ENCODE peak calls at places on chromosome 1, in ten cellular contexts. H, T, S, O, P, B, V, Q, R and I are unnamed samples.

GRCh38 chr1:239844833-239845232 is 246.8 kb upstream of the FMN2 start:
- DNase-seq in B (no peak), S (no peak), V (no peak), T (no peak), P (no peak), Q (no peak), H (no peak), O (no peak), R (no peak), I (no peak)

GRCh38 chr1:170927955-170928850 is 7.1 kb upstream of the MROH9 start:
- DNase-seq in O (peak), T (no peak), P (no peak), R (no peak), V (peak), H (no peak), Q (no peak), S (no peak), B (no peak), I (no peak)

GRCh38 chr1:55048453-55049270 is 9.3 kb downstream of the PCSK9 start:
- DNase-seq in B (no peak), T (no peak), R (no peak), Q (no peak), V (peak), O (no peak), S (no peak), H (no peak), P (peak), I (no peak)

GRCh38 chr1:59738591-59739015 is 76.1 kb upstream of the HOOK1 start:
- DNase-seq in Q (no peak), O (peak), P (no peak), S (no peak), T (no peak), V (no peak), B (no peak), R (no peak), H (no peak), I (no peak)

GRCh38 chr1:15923241-15923640 is 52.7 kb downstream of the ZBTB17 start:
- DNase-seq in P (no peak), T (no peak), V (no peak), H (no peak), S (no peak), Q (no peak), O (peak), B (no peak), R (no peak), I (no peak)

GRCh38 chr1:55768345-55768952 is 553.3 kb upstream of the USP24 start:
- DNase-seq in B (no peak), S (no peak), H (no peak), V (no peak), Q (no peak), R (no peak), O (no peak), P (no peak), T (no peak), I (no peak)

GRCh38 chr1:216723274-216723780 is at the start of gene ESRRG:
- DNase-seq in Q (no peak), O (peak), S (no peak), V (peak), H (no peak), T (no peak), R (no peak), P (no peak), B (peak), I (no peak)

GRCh38 chr1:45306319-45306718 is 20.4 kb upstream of the HPDL start:
- DNase-seq in O (peak), H (no peak), Q (no peak), S (no peak), V (no peak), P (no peak), R (no peak), B (no peak), T (no peak), I (no peak)

GRCh38 chr1:24159366-24159765 is 16.4 kb upstream of the IL22RA1 start:
- DNase-seq in B (no peak), V (no peak), R (no peak), P (no peak), T (no peak), O (no peak), Q (no peak), S (no peak), H (no peak), I (no peak)

GRCh38 chr1:228283043-228283371 is 75.2 kb downstream of the OBSCN start:
- DNase-seq in O (no peak), T (no peak), V (no peak), P (no peak), H (no peak), Q (no peak), B (no peak), R (no peak), S (no peak), I (no peak)

GRCh38 chr1:198939946-198940345 is 301.1 kb downstream of the PTPRC start:
- DNase-seq in H (no peak), V (no peak), S (no peak), Q (no peak), B (no peak), O (no peak), P (no peak), T (no peak), R (no peak), I (no peak)

GRCh38 chr1:219621047-219621786 is 8.3 kb upstream of the ZC3H11B start:
- DNase-seq in H (no peak), S (no peak), O (no peak), V (peak), Q (no peak), B (no peak), T (no peak), R (no peak), P (no peak), I (no peak)

GRCh38 chr1:206685256-206685748 is 597 bp downstream of the MAPKAPK2 start:
- DNase-seq in H (peak), O (peak), T (no peak), Q (no peak), S (peak), R (no peak), B (no peak), P (no peak), V (no peak), I (no peak)

GRCh38 chr1:217524787-217525520 is 105.9 kb downstream of the GPATCH2 start:
- DNase-seq in T (no peak), H (no peak), Q (no peak), V (no peak), S (no peak), R (no peak), O (peak), P (no peak), B (no peak), I (no peak)

GRCh38 chr1:60367522-60367921 is 294.0 kb upstream of the C1orf87 start:
- DNase-seq in P (no peak), B (peak), S (no peak), O (no peak), Q (no peak), T (no peak), H (no peak), V (peak), R (no peak), I (no peak)

GRCh38 chr1:7632126-7632525 is 139.0 kb upstream of the VAMP3 start:
- DNase-seq in T (no peak), V (no peak), S (no peak), R (no peak), O (no peak), Q (no peak), B (no peak), P (no peak), H (no peak), I (no peak)

GRCh38 chr1:221908573-221908972 is 166.7 kb upstream of the DUSP10 start:
- DNase-seq in B (no peak), R (no peak), P (no peak), O (no peak), Q (no peak), T (no peak), V (no peak), S (no peak), H (no peak), I (no peak)

GRCh38 chr1:2300004-2300771 is 72.1 kb downstream of the SKI start:
- DNase-seq in T (peak), P (no peak), B (no peak), O (no peak), R (peak), Q (peak), S (peak), V (no peak), H (peak), I (no peak)

GRCh38 chr1:207004931-207005830 is 27.4 kb downstream of the C1orf116 start:
- DNase-seq in Q (peak), O (peak), P (no peak), T (no peak), B (no peak), S (peak), V (peak), H (peak), R (no peak), I (no peak)

GRCh38 chr1:222754386-222755139 is 17.6 kb downstream of the FAM177B start:
- DNase-seq in T (no peak), V (no peak), B (no peak), S (no peak), P (no peak), R (no peak), O (peak), H (no peak), Q (no peak), I (no peak)

GRCh38 chr1:28104866-28105467 is 16.6 kb upstream of the EYA3 start:
- DNase-seq in S (no peak), V (no peak), O (peak), H (no peak), P (no peak), R (no peak), B (peak), Q (no peak), T (no peak), I (no peak)

GRCh38 chr1:180539103-180539502 is 19.7 kb upstream of the OVAAL start:
- DNase-seq in S (no peak), P (no peak), B (no peak), Q (no peak), O (no peak), T (no peak), V (no peak), H (no peak), R (no peak), I (no peak)

GRCh38 chr1:39737546-39738169 is 1.0 kb upstream of the PPIE start:
- DNase-seq in V (no peak), S (no peak), O (peak), T (no peak), R (no peak), B (no peak), H (no peak), P (no peak), Q (no peak), I (no peak)